ENCODE peak calls at places on chromosomes 5 and 9, in eight cellular contexts. O is islet precursor cell; A is GM12864; M is DMS 273 treated with DMSO at 0.1 percent for 48 hours; L is stimulated activated CD8-positive, alpha-beta memory T cell treated with anti-CD3 and anti-CD28 coated beads, Interleukin-4, amount 100 ng/mL, for 4 hours; N is WTC11; J is psoas muscle; I is AG09309. W is an unnamed sample.

GRCh38 chr9:85569988-85570387 is 171.8 kb downstream of the AGTPBP1 start:
- DNase-seq in J (no peak), N (no peak), L (no peak), M (no peak), O (no peak), I (peak), A (no peak), W (peak)

GRCh38 chr5:77958642-77959315 is 182.6 kb upstream of the TBCA start:
- DNase-seq in L (no peak), M (no peak), I (no peak), O (no peak), A (no peak), J (no peak), N (peak), W (no peak)

GRCh38 chr9:121876212-121876611 is 216.9 kb downstream of the TTLL11 start:
- DNase-seq in N (no peak), O (no peak), L (no peak), J (no peak), M (no peak), A (no peak), I (no peak), W (no peak)

GRCh38 chr9:113564804-113565237 is 101.3 kb downstream of the RGS3 start:
- DNase-seq in L (no peak), O (peak), I (no peak), J (peak), N (peak), A (no peak), M (no peak), W (peak)

GRCh38 chr5:142013734-142014495 is 1.1 kb upstream of the GNPDA1 start:
- DNase-seq in M (no peak), N (no peak), L (no peak), O (peak), I (peak), A (no peak), J (peak), W (peak)

GRCh38 chr9:128193469-128194096 is 2.2 kb upstream of the CIZ1 start:
- DNase-seq in N (no peak), L (no peak), A (no peak), O (no peak), I (no peak), J (no peak), M (no peak), W (no peak)

GRCh38 chr9:121604242-121604641 is 47.2 kb upstream of the DAB2IP start:
- DNase-seq in A (no peak), J (no peak), N (no peak), I (no peak), L (no peak), O (peak), M (no peak), W (peak)

GRCh38 chr5:54902817-54903473 is 82.4 kb downstream of the ESM1 start:
- DNase-seq in A (peak), J (no peak), L (no peak), I (no peak), M (peak), N (no peak), O (no peak), W (no peak)

GRCh38 chr9:1267581-1267980 is 217.4 kb downstream of the DMRT2 start:
- DNase-seq in I (no peak), L (no peak), J (no peak), O (no peak), A (no peak), M (no peak), N (no peak), W (no peak)

GRCh38 chr9:6931913-6932312 is 174.1 kb downstream of the KDM4C start:
- DNase-seq in L (no peak), N (no peak), I (no peak), M (no peak), J (peak), O (peak), A (no peak), W (peak)

W was measured in cardiac muscle cell.